ENCODE peak calls at places on chromosomes 12 and 14, in six cellular contexts. One of them, this sample, is unnamed.

GRCh38 chr12:51269174-51270066 is 795 bp downstream of the SMAGP start:
- DNase-seq in testis: peak
- DNase-seq in SJSA1: peak
- DNase-seq in BJ: no peak
- DNase-seq in fibroblast of mammary gland: peak
- DNase-seq in PC-3: peak
- DNase-seq in this sample: no peak

GRCh38 chr14:100522616-100523021 is 64.6 kb downstream of the BEGAIN start:
- DNase-seq in testis: peak
- DNase-seq in SJSA1: peak
- DNase-seq in BJ: no peak
- DNase-seq in fibroblast of mammary gland: peak
- DNase-seq in PC-3: no peak
- DNase-seq in this sample: no peak

GRCh38 chr12:107337354-107338095 is 244.2 kb upstream of the CRY1 start:
- DNase-seq in testis: no peak
- DNase-seq in SJSA1: no peak
- DNase-seq in BJ: no peak
- DNase-seq in fibroblast of mammary gland: peak
- DNase-seq in PC-3: peak
- DNase-seq in this sample: peak

GRCh38 chr14:21940887-21941855 is 267.6 kb upstream of the OR4E1 start:
- DNase-seq in testis: peak
- DNase-seq in SJSA1: no peak
- DNase-seq in BJ: no peak
- DNase-seq in fibroblast of mammary gland: peak
- DNase-seq in PC-3: peak
- DNase-seq in this sample: no peak

GRCh38 chr12:64794305-64794704 is 30.1 kb upstream of the TBC1D30 start:
- DNase-seq in testis: no peak
- DNase-seq in SJSA1: no peak
- DNase-seq in BJ: no peak
- DNase-seq in fibroblast of mammary gland: no peak
- DNase-seq in PC-3: no peak
- DNase-seq in this sample: no peak

GRCh38 chr12:22740656-22741350 is 115.8 kb downstream of the ETNK1 start:
- DNase-seq in testis: no peak
- DNase-seq in SJSA1: no peak
- DNase-seq in BJ: no peak
- DNase-seq in fibroblast of mammary gland: no peak
- DNase-seq in PC-3: no peak
- DNase-seq in this sample: no peak

GRCh38 chr14:30005114-30005698 is 77.6 kb upstream of the PRKD1 start:
- DNase-seq in testis: no peak
- DNase-seq in SJSA1: no peak
- DNase-seq in BJ: peak
- DNase-seq in fibroblast of mammary gland: peak
- DNase-seq in PC-3: peak
- DNase-seq in this sample: peak

GRCh38 chr12:5739862-5740370 is 205.1 kb downstream of the ANO2 start:
- DNase-seq in testis: no peak
- DNase-seq in SJSA1: no peak
- DNase-seq in BJ: no peak
- DNase-seq in fibroblast of mammary gland: no peak
- DNase-seq in PC-3: no peak
- DNase-seq in this sample: no peak

GRCh38 chr12:21220266-21220665 is 89.3 kb downstream of the SLCO1B1 start:
- DNase-seq in testis: no peak
- DNase-seq in SJSA1: no peak
- DNase-seq in BJ: no peak
- DNase-seq in fibroblast of mammary gland: no peak
- DNase-seq in PC-3: no peak
- DNase-seq in this sample: no peak

GRCh38 chr12:70919597-70920035 is 922 bp downstream of the PTPRR start:
- DNase-seq in testis: no peak
- DNase-seq in SJSA1: no peak
- DNase-seq in BJ: no peak
- DNase-seq in fibroblast of mammary gland: peak
- DNase-seq in PC-3: no peak
- DNase-seq in this sample: no peak

GRCh38 chr12:26473291-26473690 is 277.9 kb downstream of the SSPN start:
- DNase-seq in testis: no peak
- DNase-seq in SJSA1: no peak
- DNase-seq in BJ: no peak
- DNase-seq in fibroblast of mammary gland: peak
- DNase-seq in PC-3: peak
- DNase-seq in this sample: no peak

GRCh38 chr12:62933220-62933870 is 1.6 kb downstream of the PPM1H start:
- DNase-seq in testis: peak
- DNase-seq in SJSA1: no peak
- DNase-seq in BJ: no peak
- DNase-seq in fibroblast of mammary gland: no peak
- DNase-seq in PC-3: peak
- DNase-seq in this sample: no peak

GRCh38 chr14:32472512-32473472 is 143.7 kb downstream of the AKAP6 start:
- DNase-seq in testis: no peak
- DNase-seq in SJSA1: no peak
- DNase-seq in BJ: peak
- DNase-seq in fibroblast of mammary gland: peak
- DNase-seq in PC-3: peak
- DNase-seq in this sample: peak

GRCh38 chr14:75539562-75540478 is 17.6 kb downstream of the BATF start:
- DNase-seq in testis: no peak
- DNase-seq in SJSA1: no peak
- DNase-seq in BJ: no peak
- DNase-seq in fibroblast of mammary gland: no peak
- DNase-seq in PC-3: no peak
- DNase-seq in this sample: no peak

GRCh38 chr14:23864856-23865255 is 88.7 kb upstream of the DHRS4 start:
- DNase-seq in testis: no peak
- DNase-seq in SJSA1: no peak
- DNase-seq in BJ: no peak
- DNase-seq in fibroblast of mammary gland: no peak
- DNase-seq in PC-3: no peak
- DNase-seq in this sample: no peak

GRCh38 chr12:104684884-104685283 is 228.1 kb downstream of the CHST11 start:
- DNase-seq in testis: no peak
- DNase-seq in SJSA1: no peak
- DNase-seq in BJ: no peak
- DNase-seq in fibroblast of mammary gland: peak
- DNase-seq in PC-3: no peak
- DNase-seq in this sample: no peak

GRCh38 chr12:69553626-69554248 is 31.5 kb upstream of the CCT2 start:
- DNase-seq in testis: peak
- DNase-seq in SJSA1: no peak
- DNase-seq in BJ: no peak
- DNase-seq in fibroblast of mammary gland: peak
- DNase-seq in PC-3: peak
- DNase-seq in this sample: peak

GRCh38 chr12:107760207-107760816 is 625 bp downstream of the PRDM4 start:
- DNase-seq in testis: peak
- DNase-seq in SJSA1: no peak
- DNase-seq in BJ: no peak
- DNase-seq in fibroblast of mammary gland: no peak
- DNase-seq in PC-3: peak
- DNase-seq in this sample: no peak

DNA sequence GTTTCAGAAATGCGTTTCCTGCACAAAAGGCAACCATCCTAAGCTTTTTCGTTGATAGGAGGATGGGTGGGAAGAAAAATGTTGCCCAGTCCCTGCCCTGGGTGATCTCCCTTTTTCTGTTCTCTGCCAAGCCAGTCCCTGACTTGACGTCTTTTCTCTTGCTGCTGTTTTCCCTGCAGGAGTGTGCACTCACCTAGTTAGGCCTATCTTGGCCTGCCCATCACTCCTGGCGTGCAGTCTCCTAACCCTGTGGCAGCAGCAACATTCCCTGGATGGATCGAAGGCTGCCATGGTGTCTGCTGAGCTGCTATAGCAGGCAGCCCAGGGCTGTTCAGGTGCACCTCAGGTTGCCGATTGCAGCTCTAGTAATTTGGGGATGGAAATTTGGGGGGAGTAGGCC is 1.2 kb downstream of the UNC119B start:
- DNase-seq in testis: no peak
- DNase-seq in SJSA1: no peak
- DNase-seq in BJ: no peak
- DNase-seq in fibroblast of mammary gland: no peak
- DNase-seq in PC-3: no peak
- DNase-seq in this sample: no peak
- H3K4me3 ChIP-seq in testis: peak
- H3K4me3 ChIP-seq in SJSA1: peak
- H3K4me3 ChIP-seq in BJ: peak
- H3K4me3 ChIP-seq in fibroblast of mammary gland: peak
- H3K4me3 ChIP-seq in PC-3: peak
- H3K4me3 ChIP-seq in this sample: peak

GRCh38 chr12:109469516-109469915 is 7.6 kb downstream of the KCTD10 start:
- DNase-seq in testis: no peak
- DNase-seq in SJSA1: no peak
- DNase-seq in BJ: peak
- DNase-seq in fibroblast of mammary gland: peak
- DNase-seq in PC-3: no peak
- DNase-seq in this sample: no peak

GRCh38 chr12:109464642-109465351 is 12.3 kb downstream of the KCTD10 start:
- DNase-seq in testis: no peak
- DNase-seq in SJSA1: no peak
- DNase-seq in BJ: no peak
- DNase-seq in fibroblast of mammary gland: peak
- DNase-seq in PC-3: no peak
- DNase-seq in this sample: no peak

GRCh38 chr12:109467978-109468676 is 9.0 kb downstream of the KCTD10 start:
- DNase-seq in testis: no peak
- DNase-seq in SJSA1: no peak
- DNase-seq in BJ: no peak
- DNase-seq in fibroblast of mammary gland: no peak
- DNase-seq in PC-3: no peak
- DNase-seq in this sample: no peak

GRCh38 chr12:109466305-109466704 is 10.8 kb downstream of the KCTD10 start:
- DNase-seq in testis: no peak
- DNase-seq in SJSA1: no peak
- DNase-seq in BJ: no peak
- DNase-seq in fibroblast of mammary gland: no peak
- DNase-seq in PC-3: no peak
- DNase-seq in this sample: no peak

DNA sequence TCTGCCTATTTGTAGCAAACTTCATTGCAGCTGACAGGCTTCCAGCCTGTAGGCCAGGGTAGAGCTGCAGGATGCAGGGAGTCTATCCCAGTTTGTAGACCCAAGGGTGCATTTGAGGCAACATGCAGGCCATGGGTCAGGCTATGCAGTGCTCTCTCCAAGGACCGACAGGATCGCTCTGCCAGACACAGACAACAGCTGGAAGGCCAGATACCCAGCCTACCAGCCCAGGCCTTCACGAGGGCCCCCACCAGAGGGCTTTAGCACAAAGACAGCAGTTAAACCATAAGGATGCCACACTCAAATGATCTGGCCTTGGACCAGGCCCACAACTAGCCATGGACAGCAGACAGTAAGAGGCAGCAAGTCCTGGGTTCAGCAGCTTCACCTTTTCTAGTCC is 10.3 kb downstream of the KCTD10 start:
- DNase-seq in testis: no peak
- DNase-seq in SJSA1: no peak
- DNase-seq in BJ: no peak
- DNase-seq in fibroblast of mammary gland: no peak
- DNase-seq in PC-3: no peak
- DNase-seq in this sample: no peak
- H3K4me3 ChIP-seq in testis: no peak
- H3K4me3 ChIP-seq in SJSA1: no peak
- H3K4me3 ChIP-seq in BJ: no peak
- H3K4me3 ChIP-seq in fibroblast of mammary gland: no peak
- H3K4me3 ChIP-seq in PC-3: no peak
- H3K4me3 ChIP-seq in this sample: no peak

GRCh38 chr14:26217778-26218177 is 380.1 kb downstream of the NOVA1 start:
- DNase-seq in testis: no peak
- DNase-seq in SJSA1: no peak
- DNase-seq in BJ: no peak
- DNase-seq in fibroblast of mammary gland: no peak
- DNase-seq in PC-3: no peak
- DNase-seq in this sample: no peak
- H3K4me3 ChIP-seq in testis: no peak
- H3K4me3 ChIP-seq in SJSA1: no peak
- H3K4me3 ChIP-seq in BJ: no peak
- H3K4me3 ChIP-seq in fibroblast of mammary gland: no peak
- H3K4me3 ChIP-seq in PC-3: no peak
- H3K4me3 ChIP-seq in this sample: no peak

GRCh38 chr14:93993382-93993781 is 3.7 kb upstream of the CCDC197 start:
- DNase-seq in testis: no peak
- DNase-seq in SJSA1: no peak
- DNase-seq in BJ: no peak
- DNase-seq in fibroblast of mammary gland: no peak
- DNase-seq in PC-3: no peak
- DNase-seq in this sample: no peak

GRCh38 chr14:93997933-93998870 is 1.1 kb downstream of the CCDC197 start:
- DNase-seq in testis: no peak
- DNase-seq in SJSA1: no peak
- DNase-seq in BJ: no peak
- DNase-seq in fibroblast of mammary gland: no peak
- DNase-seq in PC-3: no peak
- DNase-seq in this sample: no peak

GRCh38 chr14:93996130-93996695 is 888 bp upstream of the CCDC197 start:
- DNase-seq in testis: no peak
- DNase-seq in SJSA1: no peak
- DNase-seq in BJ: no peak
- DNase-seq in fibroblast of mammary gland: no peak
- DNase-seq in PC-3: no peak
- DNase-seq in this sample: no peak

GRCh38 chr14:93997082-93997481 is at the start of gene CCDC197:
- DNase-seq in testis: no peak
- DNase-seq in SJSA1: no peak
- DNase-seq in BJ: no peak
- DNase-seq in fibroblast of mammary gland: no peak
- DNase-seq in PC-3: peak
- DNase-seq in this sample: no peak

GRCh38 chr14:93994919-93995682 is 2.0 kb upstream of the CCDC197 start:
- DNase-seq in testis: peak
- DNase-seq in SJSA1: peak
- DNase-seq in BJ: no peak
- DNase-seq in fibroblast of mammary gland: peak
- DNase-seq in PC-3: peak
- DNase-seq in this sample: no peak
- H3K4me3 ChIP-seq in testis: no peak
- H3K4me3 ChIP-seq in SJSA1: no peak
- H3K4me3 ChIP-seq in BJ: no peak
- H3K4me3 ChIP-seq in fibroblast of mammary gland: no peak
- H3K4me3 ChIP-seq in PC-3: peak
- H3K4me3 ChIP-seq in this sample: no peak